ENCODE peak calls at places on chromosomes 1 and 21, in eight cellular contexts. K is RWPE1; Q is bronchial epithelial cell; S is adrenal gland; I is CD8-positive, alpha-beta T cell; L is lower lobe of right lung; B is prostate gland; P is left lung. M is an unnamed sample.

GRCh38 chr1:168224991-168225390 is 813 bp upstream of the SFT2D2 start:
- DNase-seq in K (no peak), Q (no peak), S (no peak), I (no peak), L (no peak), B (no peak), P (no peak), M (no peak)

GRCh38 chr1:70353641-70354331 is 736 bp downstream of the ANKRD13C start:
- DNase-seq in K (peak; percentile 49), Q (peak; percentile 29), S (peak; percentile 13), I (peak; percentile 51), L (no peak), B (no peak), P (peak; percentile 56), M (no peak)

GRCh38 chr1:81597720-81598426 is 202.9 kb upstream of the ADGRL2 start:
- DNase-seq in K (no peak), Q (no peak), S (no peak), I (no peak), L (no peak), B (no peak), P (no peak), M (no peak)

GRCh38 chr1:172019971-172020370 is 178.7 kb downstream of the DNM3 start:
- DNase-seq in K (no peak), Q (no peak), S (no peak), I (no peak), L (no peak), B (no peak), P (no peak), M (no peak)

GRCh38 chr21:38086580-38086979 is 170.2 kb upstream of the KCNJ15 start:
- DNase-seq in K (no peak), Q (no peak), S (no peak), I (no peak), L (no peak), B (no peak), P (no peak), M (no peak)

GRCh38 chr21:23887709-23888303 is 1719.5 kb downstream of the MRPL39 start:
- DNase-seq in K (no peak), Q (no peak), S (no peak), I (peak; percentile 65), L (no peak), B (no peak), P (no peak), M (no peak)

GRCh38 chr1:47547753-47548152 is 109.9 kb downstream of the FOXD2 start:
- DNase-seq in K (no peak), Q (peak; percentile 17), S (no peak), I (no peak), L (no peak), B (no peak), P (no peak), M (no peak)

GRCh38 chr1:167715653-167716302 is 6.0 kb upstream of the MPZL1 start:
- DNase-seq in K (no peak), Q (no peak), S (no peak), I (no peak), L (no peak), B (no peak), P (no peak), M (no peak)

GRCh38 chr1:206679738-206680211 is 4.9 kb upstream of the MAPKAPK2 start:
- DNase-seq in K (no peak), Q (no peak), S (no peak), I (no peak), L (no peak), B (no peak), P (no peak), M (no peak)

GRCh38 chr1:198212675-198213074 is 55.9 kb downstream of the NEK7 start:
- DNase-seq in K (no peak), Q (peak; percentile 94), S (no peak), I (no peak), L (no peak), B (no peak), P (no peak), M (peak; percentile 30)

GRCh38 chr21:41167348-41168342 is at the start of gene BACE2:
- DNase-seq in K (peak; percentile 67), Q (peak; percentile 44), S (peak; percentile 62), I (no peak), L (peak; percentile 79), B (peak; percentile 89), P (peak; percentile 83), M (peak; percentile 83)

GRCh38 chr1:92277105-92277504 is 21.7 kb downstream of the GLMN start:
- DNase-seq in K (peak; percentile 42), Q (peak; percentile 78), S (no peak), I (no peak), L (no peak), B (no peak), P (no peak), M (no peak)

GRCh38 chr21:45888361-45889009 is 93.1 kb upstream of the COL6A1 start:
- DNase-seq in K (no peak), Q (no peak), S (no peak), I (peak; percentile 60), L (no peak), B (no peak), P (no peak), M (no peak)

GRCh38 chr1:230084408-230085177 is 17.6 kb downstream of the GALNT2 start:
- DNase-seq in K (peak; percentile 97), Q (peak; percentile 99), S (peak; percentile 89), I (no peak), L (no peak), B (peak; percentile 44), P (peak; percentile 67), M (peak; percentile 63)

GRCh38 chr1:15835205-15835740 is 12.2 kb upstream of the SPEN start:
- DNase-seq in K (no peak), Q (no peak), S (no peak), I (no peak), L (no peak), B (no peak), P (no peak), M (no peak)

GRCh38 chr1:4045397-4046010 is 145.4 kb upstream of the C1orf174 start:
- DNase-seq in K (no peak), Q (no peak), S (no peak), I (no peak), L (no peak), B (no peak), P (no peak), M (no peak)

GRCh38 chr1:115466433-115466832 is 128.4 kb upstream of the NGF start:
- DNase-seq in K (no peak), Q (no peak), S (no peak), I (no peak), L (no peak), B (no peak), P (no peak), M (no peak)
- TF ChIP-seq CTCF in K (no peak), Q (no peak), S (no peak), I (no peak), L (no peak), B (no peak), P (no peak), M (no peak)

DNA sequence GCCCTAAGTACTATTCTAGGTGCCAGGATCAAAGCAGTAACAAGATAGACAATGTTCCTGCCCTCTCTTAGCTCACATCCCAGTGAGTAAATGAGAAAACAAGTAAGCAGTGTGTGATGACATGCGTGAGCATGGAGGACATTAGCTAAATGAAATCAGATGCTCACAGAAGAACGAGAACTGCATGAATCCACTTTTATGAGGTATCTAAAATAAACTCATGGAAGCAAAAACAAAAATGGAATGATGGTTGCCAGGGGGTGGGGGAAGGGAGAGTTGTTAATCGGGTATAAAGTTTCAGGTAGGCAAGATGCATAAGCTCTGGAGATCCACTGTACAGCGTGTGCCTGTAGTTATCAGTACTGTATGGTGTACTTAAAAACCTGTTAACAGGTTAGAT is 195.1 kb downstream of the HHAT start:
- DNase-seq in K (no peak), Q (no peak), S (no peak), I (no peak), L (no peak), B (no peak), P (no peak), M (no peak)
- TF ChIP-seq CTCF in K (no peak), Q (no peak), S (no peak), I (no peak), L (no peak), B (no peak), P (no peak), M (no peak)

GRCh38 chr21:44871576-44872265 is 1.8 kb downstream of the PTTG1IP start:
- DNase-seq in K (peak; percentile 86), Q (peak; percentile 88), S (peak; percentile 74), I (no peak), L (no peak), B (peak; percentile 47), P (peak; percentile 61), M (peak; percentile 73)

GRCh38 chr21:44870748-44871495 is 2.6 kb downstream of the PTTG1IP start:
- DNase-seq in K (no peak), Q (peak; percentile 39), S (peak; percentile 82), I (no peak), L (no peak), B (peak; percentile 61), P (peak; percentile 58), M (peak; percentile 74)

GRCh38 chr21:44873356-44874239 is at the start of gene PTTG1IP:
- DNase-seq in K (peak; percentile 100), Q (peak; percentile 85), S (peak; percentile 98), I (peak; percentile 100), L (peak; percentile 99), B (peak; percentile 97), P (peak; percentile 99), M (peak; percentile 99)

GRCh38 chr21:44872568-44873355 is 728 bp downstream of the PTTG1IP start:
- DNase-seq in K (no peak), Q (no peak), S (peak; percentile 64), I (no peak), L (peak; percentile 71), B (peak; percentile 33), P (peak; percentile 56), M (peak; percentile 52)

DNA sequence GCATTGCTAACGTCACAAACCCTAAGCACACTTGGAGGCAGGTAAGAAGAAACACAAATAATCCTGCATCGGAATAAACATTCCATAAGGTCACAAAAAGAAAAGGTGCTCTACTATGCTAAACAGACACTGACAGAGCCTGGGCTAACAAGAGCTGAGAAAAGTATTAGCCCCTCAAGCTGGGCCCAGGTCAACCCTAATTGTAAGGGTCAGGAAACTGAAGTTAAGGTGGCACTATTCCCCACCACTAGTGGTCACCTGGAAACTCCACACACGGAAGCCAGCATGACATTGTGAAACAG is 1.3 kb downstream of the PTTG1IP start:
- DNase-seq in K (no peak), Q (peak; percentile 25), S (no peak), I (no peak), L (no peak), B (no peak), P (no peak), M (no peak)
- TF ChIP-seq CTCF in K (no peak), Q (peak; percentile 12), S (no peak), I (no peak), L (no peak), B (no peak), P (no peak), M (peak; percentile 4)

DNA sequence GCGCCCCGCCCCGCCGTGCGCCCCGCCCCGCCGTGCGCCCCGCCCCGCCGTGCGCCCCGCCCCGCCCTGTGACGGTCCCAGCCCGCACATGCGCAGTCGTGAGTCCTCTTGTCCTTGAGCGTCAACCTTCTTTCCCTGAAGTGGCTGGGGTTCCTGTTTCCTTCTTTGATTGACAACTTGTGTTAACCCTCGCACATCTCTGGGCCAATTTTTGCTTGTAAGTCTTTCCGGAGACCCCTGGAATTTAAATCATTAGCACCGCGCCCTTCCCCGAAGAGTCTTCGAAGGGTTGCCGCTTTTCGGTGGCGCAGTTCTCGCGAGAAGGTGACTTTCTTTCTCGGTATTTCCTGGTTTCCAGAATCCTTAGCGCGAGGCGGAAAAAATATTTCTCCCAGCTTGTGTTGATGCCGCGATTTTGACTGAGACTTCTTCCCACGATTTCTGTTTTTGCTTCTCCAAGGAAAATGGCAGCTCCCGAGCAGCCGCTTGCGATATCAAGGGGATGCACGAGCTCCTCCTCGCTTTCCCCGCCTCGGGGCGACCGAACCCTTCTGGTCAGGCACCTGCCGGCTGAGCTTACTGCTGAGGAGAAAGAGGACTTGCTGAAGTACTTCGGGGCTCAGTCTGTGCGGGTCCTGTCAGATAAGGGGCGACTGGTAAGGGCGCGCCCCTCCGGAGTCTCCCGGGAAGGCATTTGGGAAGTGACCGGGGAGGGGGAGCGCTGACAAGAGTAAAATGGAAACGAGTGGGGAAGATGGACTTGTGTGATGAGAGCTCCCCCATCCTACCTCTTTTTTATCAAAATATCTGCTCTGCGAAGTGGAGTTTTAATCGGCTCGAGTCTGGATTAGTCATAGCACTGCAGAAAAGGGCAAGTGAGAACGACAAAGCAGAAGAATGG is at the start of gene RNPC3:
- DNase-seq in K (peak; percentile 80), Q (peak; percentile 83), S (peak; percentile 91), I (peak; percentile 94), L (peak; percentile 90), B (peak; percentile 85), P (peak; percentile 89), M (peak; percentile 95)
- TF ChIP-seq CTCF in K (no peak), Q (peak; percentile 4), S (no peak), I (no peak), L (peak; percentile 9), B (no peak), P (no peak), M (no peak)

M was measured in psoas muscle.